ENCODE peak calls at places on chromosomes 5 and 9, in six cellular contexts. H is HL-60; D is colonic mucosa; W is kidney epithelial cell; C is GM12865; P is CD8-positive, alpha-beta T cell. U is an unnamed sample.

GRCh38 chr5:32160228-32160627 is 13.9 kb downstream of the GOLPH3 start:
- DNase-seq in H (no peak), P (no peak), C (no peak), W (no peak), D (no peak), U (no peak)

GRCh38 chr5:158770506-158770905 is 329.2 kb downstream of the EBF1 start:
- DNase-seq in W (no peak), P (no peak), D (no peak), H (peak), C (peak), U (no peak)

GRCh38 chr9:68841292-68842052 is 136.4 kb downstream of the PIP5K1B start:
- DNase-seq in P (no peak), W (no peak), H (no peak), C (no peak), D (no peak), U (no peak)

GRCh38 chr9:120259100-120259499 is 320.9 kb downstream of the CDK5RAP2 start:
- DNase-seq in W (no peak), C (peak), P (no peak), H (no peak), D (no peak), U (no peak)

GRCh38 chr5:136222575-136223235 is 29.7 kb upstream of the SMIM32 start:
- DNase-seq in P (no peak), W (no peak), H (no peak), C (no peak), D (no peak), U (no peak)

GRCh38 chr5:68875351-68875750 is 218.5 kb upstream of the SLC30A5 start:
- DNase-seq in P (peak), W (no peak), C (no peak), H (no peak), D (no peak), U (no peak)

GRCh38 chr9:32524558-32525461 is 1.2 kb downstream of the RIGI start:
- DNase-seq in C (peak), H (no peak), D (peak), W (no peak), P (no peak), U (no peak)

GRCh38 chr9:121284733-121285451 is 16.9 kb downstream of the GSN start:
- DNase-seq in C (no peak), P (no peak), W (no peak), H (no peak), D (no peak), U (no peak)

GRCh38 chr9:92763721-92764380 is 782 bp downstream of the BICD2 start:
- DNase-seq in D (no peak), P (peak), H (peak), C (peak), W (no peak), U (no peak)

GRCh38 chr9:108271646-108272349 is 584.0 kb downstream of the ACTL7B start:
- DNase-seq in H (no peak), C (peak), P (no peak), D (peak), W (peak), U (peak)

GRCh38 chr5:131218392-131218791 is 45.5 kb upstream of the CDC42SE2 start:
- DNase-seq in H (no peak), W (no peak), P (no peak), D (no peak), C (peak), U (no peak)

GRCh38 chr9:94805585-94805984 is 79.1 kb downstream of the AOPEP start:
- DNase-seq in C (no peak), P (no peak), D (peak), H (peak), W (no peak), U (peak)

GRCh38 chr5:126544087-126544740 is 50.8 kb downstream of the ALDH7A1 start:
- DNase-seq in P (peak), H (peak), W (no peak), D (peak), C (peak), U (no peak)

GRCh38 chr9:83957029-83957513 is 22.9 kb downstream of the HNRNPK start:
- DNase-seq in D (no peak), H (no peak), W (no peak), C (no peak), P (no peak), U (no peak)

GRCh38 chr5:174571662-174572397 is 152.6 kb upstream of the MSX2 start:
- DNase-seq in W (peak), D (peak), C (no peak), H (no peak), P (no peak), U (peak)

GRCh38 chr9:12426198-12426864 is 266.9 kb upstream of the TYRP1 start:
- DNase-seq in D (no peak), P (no peak), H (no peak), C (no peak), W (no peak), U (no peak)

GRCh38 chr5:53430618-53431252 is 49.7 kb upstream of the FST start:
- DNase-seq in C (peak), H (no peak), D (no peak), P (no peak), W (no peak), U (no peak)

GRCh38 chr5:14810941-14811573 is 60.5 kb downstream of the ANKH start:
- DNase-seq in C (no peak), D (no peak), H (no peak), P (no peak), W (no peak), U (no peak)

GRCh38 chr9:23665051-23665450 is 161.0 kb downstream of the ELAVL2 start:
- DNase-seq in H (no peak), W (no peak), C (no peak), P (no peak), D (no peak), U (no peak)

GRCh38 chr9:136773386-136774044 is 9.2 kb upstream of the LCN15 start:
- DNase-seq in W (no peak), H (peak), C (peak), P (no peak), D (no peak), U (no peak)

GRCh38 chr9:34659592-34660253 is 2.7 kb downstream of the CCL27 start:
- DNase-seq in W (peak), D (peak), C (peak), H (no peak), P (no peak), U (no peak)

GRCh38 chr5:114438471-114438870 is 76.6 kb downstream of the KCNN2 start:
- DNase-seq in H (no peak), P (no peak), C (no peak), D (no peak), W (no peak), U (no peak)

GRCh38 chr9:126569036-126569435 is 44.7 kb upstream of the LMX1B start:
- DNase-seq in W (peak), D (no peak), H (no peak), C (no peak), P (no peak), U (peak)

GRCh38 chr5:115501457-115501856 is 43.1 kb downstream of the FEM1C start:
- DNase-seq in P (no peak), C (no peak), D (no peak), H (no peak), W (no peak), U (no peak)

GRCh38 chr5:54580997-54581741 is 63.6 kb downstream of the SNX18 start:
- DNase-seq in D (no peak), H (no peak), P (no peak), C (no peak), W (no peak), U (no peak)

GRCh38 chr5:138337685-138338410 is at the start of gene FAM53C:
- DNase-seq in W (no peak), H (peak), P (peak), D (peak), C (peak), U (peak)

GRCh38 chr9:130129425-130130061 is 42.7 kb upstream of the NCS1 start:
- DNase-seq in P (peak), W (no peak), D (no peak), C (peak), H (no peak), U (no peak)

GRCh38 chr9:116686135-116686534 is 970 bp upstream of the TRIM32 start:
- DNase-seq in C (no peak), P (no peak), H (no peak), D (no peak), W (no peak), U (no peak)

GRCh38 chr5:63483338-63483737 is 478.9 kb downstream of the HTR1A start:
- DNase-seq in H (no peak), W (no peak), C (no peak), P (no peak), D (no peak), U (no peak)

GRCh38 chr5:8685704-8686103 is 816.8 kb downstream of the MTRR start:
- DNase-seq in P (no peak), D (no peak), H (no peak), C (no peak), W (no peak), U (no peak)

GRCh38 chr5:135429326-135429725 is 17.8 kb downstream of the DCANP1 start:
- DNase-seq in H (no peak), P (no peak), D (no peak), C (no peak), W (no peak), U (no peak)

GRCh38 chr5:141875795-141876627 is 2.2 kb downstream of the PCDH1 start:
- DNase-seq in P (no peak), D (peak), W (no peak), C (no peak), H (no peak), U (no peak)

GRCh38 chr9:87093777-87094176 is 146.5 kb upstream of the GAS1 start:
- DNase-seq in P (no peak), C (no peak), D (no peak), H (no peak), W (no peak), U (no peak)

GRCh38 chr9:19913151-19913550 is 124.3 kb upstream of the SLC24A2 start:
- DNase-seq in H (no peak), P (no peak), D (no peak), C (no peak), W (no peak), U (no peak)

GRCh38 chr5:153881687-153882086 is 157.0 kb downstream of the FAM114A2 start:
- DNase-seq in H (no peak), D (no peak), W (no peak), C (no peak), P (no peak), U (no peak)

GRCh38 chr9:98410185-98410697 is 154.8 kb upstream of the TBC1D2 start:
- DNase-seq in P (no peak), W (no peak), D (no peak), H (peak), C (no peak), U (peak)

GRCh38 chr5:172910828-172911627 is 48.2 kb upstream of the RPL26L1 start:
- DNase-seq in P (peak), H (peak), W (no peak), C (peak), D (peak), U (no peak)

GRCh38 chr5:73963021-73963420 is 337.0 kb downstream of the ARHGEF28 start:
- DNase-seq in C (no peak), W (no peak), D (no peak), P (no peak), H (no peak), U (no peak)

GRCh38 chr5:861442-862366 is 10.9 kb upstream of the ZDHHC11 start:
- DNase-seq in D (no peak), C (no peak), H (no peak), W (no peak), P (no peak), U (no peak)
- H3K4me3 ChIP-seq in D (no peak), C (no peak), H (no peak), W (no peak), P (no peak), U (no peak)

GRCh38 chr9:110095238-110095637 is 112.7 kb downstream of the C9orf152 start:
- DNase-seq in D (no peak), W (no peak), C (no peak), H (no peak), P (no peak), U (no peak)

GRCh38 chr9:110093417-110093816 is 114.5 kb downstream of the C9orf152 start:
- DNase-seq in W (no peak), H (no peak), D (no peak), C (no peak), P (no peak), U (no peak)

GRCh38 chr9:110089681-110090370 is 118.1 kb downstream of the C9orf152 start:
- DNase-seq in H (no peak), D (peak), C (no peak), P (no peak), W (no peak), U (no peak)

GRCh38 chr9:110093871-110094270 is 114.1 kb downstream of the C9orf152 start:
- DNase-seq in C (no peak), W (no peak), H (no peak), D (no peak), P (no peak), U (no peak)

GRCh38 chr9:110092792-110093191 is 115.2 kb downstream of the C9orf152 start:
- DNase-seq in D (no peak), P (no peak), H (no peak), W (no peak), C (no peak), U (no peak)
- TF ChIP-seq CTCF in D (no peak), P (no peak), H (no peak), W (no peak), C (no peak), U (no peak)

GRCh38 chr9:106920701-106921283 is 57.8 kb downstream of the ZNF462 start:
- DNase-seq in C (no peak), H (no peak), W (peak), D (peak), P (no peak), U (no peak)
- H3K4me3 ChIP-seq in C (no peak), H (no peak), W (no peak), D (no peak), P (no peak), U (no peak)

GRCh38 chr9:118940477-118940876 is 428.8 kb downstream of the BRINP1 start:
- DNase-seq in D (no peak), H (no peak), C (no peak), P (no peak), W (no peak), U (no peak)
- TF ChIP-seq CTCF in D (no peak), H (no peak), C (no peak), P (no peak), W (no peak), U (no peak)

GRCh38 chr5:128350705-128351104 is 187.3 kb downstream of the FBN2 start:
- DNase-seq in P (no peak), W (no peak), C (no peak), H (no peak), D (no peak), U (no peak)

GRCh38 chr5:128353416-128354107 is 184.5 kb downstream of the FBN2 start:
- DNase-seq in C (no peak), D (no peak), W (no peak), H (no peak), P (no peak), U (no peak)

GRCh38 chr5:128358826-128359225 is 179.2 kb downstream of the FBN2 start:
- DNase-seq in H (no peak), P (no peak), C (no peak), D (no peak), W (no peak), U (no peak)

DNA sequence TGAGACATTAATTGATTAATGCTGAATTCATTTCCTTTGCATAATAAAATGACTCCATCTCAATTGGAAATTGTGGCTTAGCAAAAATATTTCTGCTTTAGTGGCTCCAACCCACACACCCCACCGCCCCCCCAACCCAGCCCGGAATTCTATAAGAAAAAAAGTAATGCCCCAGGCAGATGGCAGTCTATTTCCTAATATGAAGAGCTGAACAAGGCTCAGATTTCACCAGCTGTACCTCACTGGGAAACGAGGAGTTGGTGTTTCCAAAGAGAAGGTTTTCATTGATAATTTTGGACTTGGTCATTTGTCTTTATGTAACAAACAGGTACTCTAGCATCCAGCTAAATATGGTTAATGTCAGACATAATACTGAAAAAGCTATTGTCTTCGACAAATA is 182.0 kb downstream of the FBN2 start:
- DNase-seq in D (no peak), H (no peak), P (no peak), W (no peak), C (no peak), U (no peak)
- H3K4me3 ChIP-seq in D (no peak), H (no peak), P (no peak), W (no peak), C (no peak), U (no peak)

DNA sequence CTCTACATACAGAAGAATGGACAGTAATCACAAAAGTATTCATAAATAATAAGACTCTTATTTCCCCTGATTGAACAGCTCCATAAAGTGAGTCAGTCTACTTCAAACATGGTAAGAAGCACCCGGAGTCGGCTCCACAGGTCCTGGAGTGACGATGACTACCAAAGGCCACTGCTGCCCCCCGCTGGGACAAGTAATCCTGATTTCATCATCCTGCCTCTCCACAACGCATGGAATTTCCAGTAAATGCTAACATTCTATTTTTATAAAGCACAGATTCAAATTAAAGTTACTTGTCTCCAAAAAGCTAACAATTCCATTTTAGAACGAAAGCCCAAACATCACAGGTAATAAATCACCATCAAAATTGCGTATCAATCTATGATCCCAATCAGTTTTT is 16.2 kb downstream of the ATPSCKMT start:
- DNase-seq in W (no peak), D (no peak), H (no peak), P (no peak), C (no peak), U (peak)
- TF ChIP-seq CTCF in W (peak), D (no peak), H (no peak), P (no peak), C (peak), U (peak)

DNA sequence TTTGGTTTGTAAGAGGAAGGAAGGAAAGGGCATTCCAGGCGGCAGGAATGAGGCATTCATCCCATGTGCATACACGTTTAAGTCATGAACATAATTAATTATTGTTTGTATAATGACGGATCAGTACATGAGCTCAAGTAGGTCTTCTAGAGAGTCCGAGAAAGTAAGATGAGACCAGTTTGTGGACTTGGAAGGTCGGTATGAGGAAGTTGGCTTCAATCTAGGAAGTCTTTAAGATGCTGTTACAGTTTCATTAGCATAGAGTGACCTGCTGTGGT is 2.1 kb downstream of the GTF3C4 start:
- DNase-seq in C (no peak), P (no peak), D (no peak), H (no peak), W (no peak), U (no peak)
- H3K4me3 ChIP-seq in C (no peak), P (no peak), D (no peak), H (peak), W (no peak), U (peak)